ENCODE peak calls at places on chromosomes 4 and X, in six cellular contexts. V is NCI-H460, L is germinal center, N is ACHN, R is RWPE2, A is fibroblast of mammary gland. E is an unnamed sample.

GRCh38 chr4:86449746-86450145 is 89.9 kb upstream of the MAPK10 start:
- DNase-seq in V (no peak), L (no peak), N (no peak), R (no peak), A (no peak), E (no peak)

GRCh38 chr4:3226467-3226866 is 22.5 kb upstream of the MSANTD1 start:
- DNase-seq in V (no peak), L (no peak), N (no peak), R (peak), A (no peak), E (no peak)

GRCh38 chr4:5863461-5864113 is 29.3 kb downstream of the CRMP1 start:
- DNase-seq in V (peak), L (no peak), N (peak), R (no peak), A (peak), E (no peak)

GRCh38 chrX:39759526-39760224 is 338.1 kb downstream of the BCOR start:
- DNase-seq in V (no peak), L (no peak), N (peak), R (no peak), A (peak), E (peak)

GRCh38 chr4:26320159-26320452 is 708 bp upstream of the RBPJ start:
- DNase-seq in V (peak), L (peak), N (peak), R (no peak), A (peak), E (no peak)

GRCh38 chr4:100842856-100843255 is 325.0 kb upstream of the EMCN start:
- DNase-seq in V (no peak), L (no peak), N (no peak), R (no peak), A (no peak), E (no peak)

GRCh38 chr4:153120235-153120634 is 84.0 kb upstream of the TRIM2 start:
- DNase-seq in V (no peak), L (no peak), N (no peak), R (no peak), A (no peak), E (no peak)

GRCh38 chr4:71204056-71204455 is 134.8 kb upstream of the SLC4A4 start:
- DNase-seq in V (no peak), L (no peak), N (no peak), R (no peak), A (no peak), E (no peak)

GRCh38 chrX:22135171-22135711 is 103.1 kb downstream of the PHEX start:
- DNase-seq in V (peak), L (no peak), N (peak), R (peak), A (peak), E (no peak)

GRCh38 chrX:13066391-13066790 is 22.0 kb upstream of the FAM9C start:
- DNase-seq in V (no peak), L (no peak), N (no peak), R (no peak), A (peak), E (no peak)

GRCh38 chr4:162497564-162498167 is 333.9 kb upstream of the FSTL5 start:
- DNase-seq in V (peak), L (peak), N (peak), R (no peak), A (peak), E (no peak)